ENCODE peak calls at places on chromosomes 12 and 14, in four cellular contexts. I, S, L and F are unnamed samples.

GRCh38 chr14:103905861-103906456 is 22.3 kb upstream of the TDRD9 start:
- DNase-seq in I (no peak), S (no peak), L (no peak), F (no peak)

GRCh38 chr12:89707992-89708792 is 446 bp downstream of the ATP2B1 start:
- DNase-seq in I (peak), S (peak), L (peak), F (peak)

GRCh38 chr14:100894416-100894815 is 9.1 kb downstream of the RTL1 start:
- DNase-seq in I (peak), S (no peak), L (no peak), F (peak)

GRCh38 chr14:72844528-72844927 is 49.4 kb downstream of the DPF3 start:
- DNase-seq in I (no peak), S (no peak), L (no peak), F (no peak)

GRCh38 chr12:10339441-10339840 is 31.8 kb downstream of the KLRD1 start:
- DNase-seq in I (no peak), S (no peak), L (no peak), F (no peak)

GRCh38 chr12:42238240-42239140 is at the start of gene YAF2:
- DNase-seq in I (peak), S (peak), L (peak), F (peak)

GRCh38 chr14:105861985-105862465 is 335.6 kb downstream of the TMEM121 start:
- DNase-seq in I (peak), S (no peak), L (peak), F (no peak)

GRCh38 chr12:55795950-55796349 is 21.6 kb downstream of the SARNP start:
- DNase-seq in I (no peak), S (no peak), L (no peak), F (no peak)

GRCh38 chr12:132327351-132328171 is 1.8 kb downstream of the GALNT9 start:
- DNase-seq in I (no peak), S (no peak), L (no peak), F (no peak)

GRCh38 chr12:59431266-59431665 is 164.6 kb upstream of the SLC16A7 start:
- DNase-seq in I (no peak), S (no peak), L (no peak), F (no peak)

GRCh38 chr12:34396006-34396860 is 373.9 kb downstream of the ALG10 start:
- DNase-seq in I (peak), S (peak), L (peak), F (peak)

GRCh38 chr12:68259318-68259940 is 6.0 kb upstream of the IL22 start:
- DNase-seq in I (no peak), S (no peak), L (no peak), F (no peak)

GRCh38 chr12:44029194-44029593 is 193.3 kb downstream of the TMEM117 start:
- DNase-seq in I (no peak), S (no peak), L (no peak), F (no peak)

GRCh38 chr12:51863921-51864700 is 15.6 kb upstream of the FIGNL2 start:
- DNase-seq in I (no peak), S (peak), L (no peak), F (peak)

GRCh38 chr14:65972346-65972745 is 513.8 kb upstream of the CCDC196 start:
- DNase-seq in I (no peak), S (no peak), L (no peak), F (no peak)

GRCh38 chr14:29215853-29216252 is 449.3 kb downstream of the FOXG1 start:
- DNase-seq in I (no peak), S (no peak), L (no peak), F (no peak)

GRCh38 chr14:70943838-70944237 is 36.6 kb downstream of the PCNX1 start:
- DNase-seq in I (no peak), S (no peak), L (no peak), F (no peak)

GRCh38 chr14:104505085-104506074 is 74.2 kb upstream of the C14orf180 start:
- DNase-seq in I (no peak), S (no peak), L (no peak), F (peak)

DNA sequence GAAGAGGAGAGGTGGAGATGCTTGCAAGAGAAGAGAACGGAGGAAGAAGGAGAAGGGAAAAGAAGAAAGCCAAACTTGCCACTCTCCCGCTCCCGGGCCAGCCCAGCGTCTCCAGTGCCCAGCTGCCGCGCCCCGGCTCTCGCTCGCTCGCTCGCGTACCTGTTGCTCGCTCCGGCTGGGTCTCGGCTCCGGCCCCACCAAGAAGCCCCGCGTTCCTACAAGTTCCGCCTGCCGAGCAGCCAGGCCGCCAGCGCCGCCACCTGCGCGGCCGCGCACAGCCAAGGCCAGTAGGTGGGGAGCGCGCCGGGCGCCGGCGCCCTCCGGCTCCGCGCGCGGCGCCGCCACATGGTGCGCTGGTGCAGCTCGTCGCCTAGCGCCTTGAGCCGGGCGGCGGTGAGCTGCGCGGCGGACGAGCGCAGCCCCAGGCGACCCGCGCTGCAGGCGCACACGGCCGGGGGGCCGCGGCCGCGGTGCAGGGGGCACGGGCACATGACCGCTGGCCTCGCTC is 370 bp downstream of the HRK start:
- DNase-seq in I (peak), S (peak), L (peak), F (no peak)
- TF ChIP-seq CTCF in I (no peak), S (no peak), L (no peak), F (no peak)

DNA sequence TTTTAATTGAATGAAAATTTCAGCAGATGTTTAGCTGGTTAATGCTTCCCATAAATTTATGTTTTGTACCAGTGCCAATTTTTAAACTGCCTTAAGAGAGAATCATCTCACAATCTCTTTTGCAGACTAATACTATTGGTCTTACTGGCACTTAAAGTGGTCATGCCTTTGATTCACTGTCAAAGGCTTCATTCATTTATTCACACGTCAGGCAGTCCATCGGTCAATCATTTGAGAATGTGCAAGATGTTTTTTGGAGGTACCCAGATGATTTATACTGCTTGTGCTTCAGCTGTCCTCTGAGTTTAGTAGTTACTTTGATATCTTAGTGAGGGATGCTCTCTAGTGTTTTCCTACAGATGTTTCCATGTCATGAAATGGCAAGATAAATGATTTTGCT is 83.4 kb downstream of the NAV3 start:
- DNase-seq in I (no peak), S (no peak), L (no peak), F (no peak)
- TF ChIP-seq CTCF in I (no peak), S (no peak), L (no peak), F (no peak)

GRCh38 chr14:46344327-46344937 is 307.1 kb downstream of the RPL10L start:
- DNase-seq in I (no peak), S (no peak), L (no peak), F (no peak)
- TF ChIP-seq CTCF in I (peak), S (no peak), L (no peak), F (peak)

GRCh38 chr12:126966498-126966897 is 1300.5 kb upstream of the TMEM132C start:
- DNase-seq in I (no peak), S (no peak), L (no peak), F (no peak)
- TF ChIP-seq CTCF in I (no peak), S (no peak), L (no peak), F (no peak)

GRCh38 chr12:25200703-25201102 is 5.7 kb downstream of the ETFRF1 start:
- DNase-seq in I (no peak), S (no peak), L (no peak), F (no peak)

GRCh38 chr12:25194722-25195055 is 271 bp downstream of the DNAI7 start:
- DNase-seq in I (no peak), S (no peak), L (no peak), F (no peak)

GRCh38 chr12:25194211-25194610 is 749 bp downstream of the DNAI7 start:
- DNase-seq in I (no peak), S (no peak), L (no peak), F (no peak)

GRCh38 chr12:25197608-25198007 is 2.6 kb downstream of the ETFRF1 start:
- DNase-seq in I (no peak), S (no peak), L (no peak), F (no peak)

DNA sequence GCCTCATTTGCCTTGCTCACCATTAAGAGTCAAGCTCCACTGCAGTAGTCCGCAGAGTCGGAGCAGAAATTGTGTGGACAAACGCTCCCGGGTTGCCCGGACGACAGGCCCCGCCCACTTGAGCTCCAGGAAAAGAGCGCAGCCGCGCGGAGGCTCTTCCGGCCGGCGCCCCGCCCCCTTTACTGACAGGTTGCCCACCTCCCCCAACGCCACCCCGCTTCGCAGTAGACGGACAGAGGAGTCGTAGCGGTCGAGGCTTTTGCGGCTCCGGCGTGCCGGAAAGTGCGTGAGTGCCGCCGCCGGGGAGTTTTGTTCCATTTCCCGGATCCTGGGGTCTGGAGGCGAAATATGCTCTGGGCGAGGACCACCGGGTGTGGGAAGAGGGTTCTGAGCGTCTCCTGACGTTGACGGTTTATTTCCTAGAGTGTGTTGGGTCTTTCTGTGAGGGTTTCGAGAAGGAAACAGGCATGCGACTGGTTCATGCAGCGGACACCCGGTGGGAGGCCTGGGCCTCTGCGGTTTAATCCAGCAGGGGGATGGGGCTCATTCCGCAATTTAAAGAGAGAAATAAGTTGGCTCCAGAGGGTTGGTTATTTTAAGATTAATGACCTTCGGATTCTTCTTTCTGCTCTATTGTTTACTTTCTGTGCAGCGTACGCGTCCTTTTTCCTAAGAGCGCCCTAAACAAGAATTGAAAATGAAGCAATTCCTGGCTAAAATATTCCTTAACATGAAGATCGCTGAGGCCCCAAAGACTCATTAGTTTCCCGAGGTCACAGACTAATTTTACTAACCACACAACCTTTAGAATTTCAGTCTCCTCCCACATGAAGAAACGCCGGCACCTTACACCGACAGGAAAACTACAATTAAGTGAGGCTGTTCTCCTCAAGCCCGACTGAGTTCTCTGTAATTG is at the start of the genes DNAI7 and ETFRF1:
- DNase-seq in I (peak), S (peak), L (peak), F (peak)
- TF ChIP-seq CTCF in I (peak), S (no peak), L (no peak), F (peak)

GRCh38 chr14:93643676-93644075 is 144.6 kb downstream of the PRIMA1 start:
- DNase-seq in I (no peak), S (no peak), L (no peak), F (no peak)

GRCh38 chr14:93654599-93654998 is 133.7 kb downstream of the PRIMA1 start:
- DNase-seq in I (no peak), S (no peak), L (no peak), F (no peak)

GRCh38 chr14:93643127-93643526 is 145.2 kb downstream of the PRIMA1 start:
- DNase-seq in I (no peak), S (no peak), L (no peak), F (no peak)

GRCh38 chr14:93648440-93649168 is 139.7 kb downstream of the PRIMA1 start:
- DNase-seq in I (no peak), S (no peak), L (no peak), F (no peak)
- TF ChIP-seq CTCF in I (no peak), S (no peak), L (no peak), F (peak)

GRCh38 chr12:5889381-5890047 is 55.5 kb downstream of the ANO2 start:
- DNase-seq in I (no peak), S (no peak), L (no peak), F (no peak)
- TF ChIP-seq CTCF in I (no peak), S (no peak), L (no peak), F (peak)

GRCh38 chr12:7075931-7076330 is 15.4 kb downstream of the C1S start:
- DNase-seq in I (no peak), S (no peak), L (no peak), F (no peak)
- TF ChIP-seq CTCF in I (no peak), S (no peak), L (no peak), F (no peak)